ENCODE peak calls at places on chromosome 16, in five cellular contexts. One of them, this sample, is unnamed.

GRCh38 chr16:3876695-3877094 is 3.8 kb downstream of the CREBBP start:
- DNase-seq in AG20443: no peak
- DNase-seq in chondrocyte: no peak
- DNase-seq in NCI-H226: no peak
- DNase-seq in AML-193: no peak
- DNase-seq in this sample: no peak

GRCh38 chr16:1181715-1182671 is 29.1 kb downstream of the CACNA1H start:
- DNase-seq in NCI-H226: peak
- DNase-seq in chondrocyte: no peak
- DNase-seq in AG20443: peak
- DNase-seq in AML-193: no peak
- DNase-seq in this sample: no peak

GRCh38 chr16:85081765-85082164 is 30.5 kb downstream of the CIBAR2 start:
- DNase-seq in AML-193: no peak
- DNase-seq in NCI-H226: no peak
- DNase-seq in chondrocyte: no peak
- DNase-seq in AG20443: no peak
- DNase-seq in this sample: no peak

GRCh38 chr16:89602273-89602951 is 11.0 kb upstream of the DPEP1 start:
- DNase-seq in chondrocyte: no peak
- DNase-seq in AG20443: peak
- DNase-seq in AML-193: peak
- DNase-seq in NCI-H226: peak
- DNase-seq in this sample: peak

GRCh38 chr16:78503501-78504110 is 404.2 kb downstream of the WWOX start:
- DNase-seq in AML-193: peak
- DNase-seq in AG20443: peak
- DNase-seq in chondrocyte: no peak
- DNase-seq in NCI-H226: peak
- DNase-seq in this sample: peak

GRCh38 chr16:65375651-65376050 is 253.8 kb upstream of the CDH11 start:
- DNase-seq in chondrocyte: no peak
- DNase-seq in AML-193: no peak
- DNase-seq in NCI-H226: peak
- DNase-seq in AG20443: no peak
- DNase-seq in this sample: no peak

GRCh38 chr16:79090966-79091365 is 509.6 kb downstream of the MAF start:
- DNase-seq in chondrocyte: no peak
- DNase-seq in AML-193: no peak
- DNase-seq in NCI-H226: no peak
- DNase-seq in AG20443: no peak
- DNase-seq in this sample: no peak

GRCh38 chr16:30032083-30032819 is 1.2 kb upstream of the TLCD3B start:
- DNase-seq in NCI-H226: peak
- DNase-seq in chondrocyte: no peak
- DNase-seq in AML-193: peak
- DNase-seq in AG20443: peak
- DNase-seq in this sample: peak

GRCh38 chr16:81127051-81127450 is 30.9 kb upstream of the GCSH start:
- DNase-seq in chondrocyte: no peak
- DNase-seq in NCI-H226: peak
- DNase-seq in AG20443: peak
- DNase-seq in AML-193: no peak
- DNase-seq in this sample: no peak

GRCh38 chr16:78994135-78994534 is 606.4 kb downstream of the MAF start:
- DNase-seq in AML-193: no peak
- DNase-seq in AG20443: no peak
- DNase-seq in NCI-H226: no peak
- DNase-seq in chondrocyte: no peak
- DNase-seq in this sample: no peak

GRCh38 chr16:84024854-84025253 is 17.7 kb downstream of the SLC38A8 start:
- DNase-seq in chondrocyte: no peak
- DNase-seq in NCI-H226: peak
- DNase-seq in AG20443: peak
- DNase-seq in AML-193: no peak
- DNase-seq in this sample: no peak

This sample was measured in HL-60.